ENCODE peak calls at places on chromosome 4, in eight cellular contexts. One of them, this sample, is unnamed.

GRCh38 chr4:129111919-129112318 is 16.0 kb downstream of the C4orf33 start:
- DNase-seq in MCF 10A: no peak
- DNase-seq in HFF-Myc: no peak
- DNase-seq in stimulated activated CD8-positive, alpha-beta memory T cell treated with anti-CD3 and anti-CD28 coated beads, Interleukin-2, amount 100 ng/mL, for 1 hour: no peak
- DNase-seq in activated T-cell treated with anti-CD3 and anti-CD28 coated beads, Interleukin-2, amount 50 U/mL, for 4 hours: no peak
- DNase-seq in activated CD4-positive, alpha-beta T cell treated with anti-CD3 and anti-CD28 coated beads for 24 hours: no peak
- DNase-seq in memory B cell: no peak
- DNase-seq in nephron progenitor cell: no peak
- DNase-seq in this sample: no peak

GRCh38 chr4:73885570-73886230 is 16.5 kb downstream of the CXCL1 start:
- DNase-seq in MCF 10A: no peak
- DNase-seq in HFF-Myc: no peak
- DNase-seq in stimulated activated CD8-positive, alpha-beta memory T cell treated with anti-CD3 and anti-CD28 coated beads, Interleukin-2, amount 100 ng/mL, for 1 hour: no peak
- DNase-seq in activated T-cell treated with anti-CD3 and anti-CD28 coated beads, Interleukin-2, amount 50 U/mL, for 4 hours: no peak
- DNase-seq in activated CD4-positive, alpha-beta T cell treated with anti-CD3 and anti-CD28 coated beads for 24 hours: no peak
- DNase-seq in memory B cell: no peak
- DNase-seq in nephron progenitor cell: no peak
- DNase-seq in this sample: no peak

GRCh38 chr4:88335092-88335665 is 43.5 kb upstream of the HERC6 start:
- DNase-seq in MCF 10A: no peak
- DNase-seq in HFF-Myc: peak
- DNase-seq in stimulated activated CD8-positive, alpha-beta memory T cell treated with anti-CD3 and anti-CD28 coated beads, Interleukin-2, amount 100 ng/mL, for 1 hour: no peak
- DNase-seq in activated T-cell treated with anti-CD3 and anti-CD28 coated beads, Interleukin-2, amount 50 U/mL, for 4 hours: no peak
- DNase-seq in activated CD4-positive, alpha-beta T cell treated with anti-CD3 and anti-CD28 coated beads for 24 hours: no peak
- DNase-seq in memory B cell: no peak
- DNase-seq in nephron progenitor cell: peak
- DNase-seq in this sample: peak

GRCh38 chr4:65046496-65047101 is 623.7 kb downstream of the EPHA5 start:
- DNase-seq in MCF 10A: peak
- DNase-seq in HFF-Myc: no peak
- DNase-seq in stimulated activated CD8-positive, alpha-beta memory T cell treated with anti-CD3 and anti-CD28 coated beads, Interleukin-2, amount 100 ng/mL, for 1 hour: no peak
- DNase-seq in activated T-cell treated with anti-CD3 and anti-CD28 coated beads, Interleukin-2, amount 50 U/mL, for 4 hours: no peak
- DNase-seq in activated CD4-positive, alpha-beta T cell treated with anti-CD3 and anti-CD28 coated beads for 24 hours: no peak
- DNase-seq in memory B cell: no peak
- DNase-seq in nephron progenitor cell: no peak
- DNase-seq in this sample: no peak

GRCh38 chr4:24118031-24118430 is 228.2 kb upstream of the PPARGC1A start:
- DNase-seq in MCF 10A: no peak
- DNase-seq in HFF-Myc: no peak
- DNase-seq in stimulated activated CD8-positive, alpha-beta memory T cell treated with anti-CD3 and anti-CD28 coated beads, Interleukin-2, amount 100 ng/mL, for 1 hour: no peak
- DNase-seq in activated T-cell treated with anti-CD3 and anti-CD28 coated beads, Interleukin-2, amount 50 U/mL, for 4 hours: no peak
- DNase-seq in activated CD4-positive, alpha-beta T cell treated with anti-CD3 and anti-CD28 coated beads for 24 hours: no peak
- DNase-seq in memory B cell: no peak
- DNase-seq in nephron progenitor cell: no peak
- DNase-seq in this sample: no peak

GRCh38 chr4:187996502-187997177 is 1.1 kb downstream of the ZFP42 start:
- DNase-seq in MCF 10A: no peak
- DNase-seq in HFF-Myc: no peak
- DNase-seq in stimulated activated CD8-positive, alpha-beta memory T cell treated with anti-CD3 and anti-CD28 coated beads, Interleukin-2, amount 100 ng/mL, for 1 hour: no peak
- DNase-seq in activated T-cell treated with anti-CD3 and anti-CD28 coated beads, Interleukin-2, amount 50 U/mL, for 4 hours: no peak
- DNase-seq in activated CD4-positive, alpha-beta T cell treated with anti-CD3 and anti-CD28 coated beads for 24 hours: no peak
- DNase-seq in memory B cell: no peak
- DNase-seq in nephron progenitor cell: peak
- DNase-seq in this sample: no peak

GRCh38 chr4:176622251-176622968 is 170.3 kb downstream of the VEGFC start:
- DNase-seq in MCF 10A: peak
- DNase-seq in HFF-Myc: no peak
- DNase-seq in stimulated activated CD8-positive, alpha-beta memory T cell treated with anti-CD3 and anti-CD28 coated beads, Interleukin-2, amount 100 ng/mL, for 1 hour: no peak
- DNase-seq in activated T-cell treated with anti-CD3 and anti-CD28 coated beads, Interleukin-2, amount 50 U/mL, for 4 hours: no peak
- DNase-seq in activated CD4-positive, alpha-beta T cell treated with anti-CD3 and anti-CD28 coated beads for 24 hours: no peak
- DNase-seq in memory B cell: no peak
- DNase-seq in nephron progenitor cell: no peak
- DNase-seq in this sample: no peak

GRCh38 chr4:79623125-79623905 is 215.3 kb upstream of the GK2 start:
- DNase-seq in MCF 10A: no peak
- DNase-seq in HFF-Myc: no peak
- DNase-seq in stimulated activated CD8-positive, alpha-beta memory T cell treated with anti-CD3 and anti-CD28 coated beads, Interleukin-2, amount 100 ng/mL, for 1 hour: no peak
- DNase-seq in activated T-cell treated with anti-CD3 and anti-CD28 coated beads, Interleukin-2, amount 50 U/mL, for 4 hours: no peak
- DNase-seq in activated CD4-positive, alpha-beta T cell treated with anti-CD3 and anti-CD28 coated beads for 24 hours: no peak
- DNase-seq in memory B cell: no peak
- DNase-seq in nephron progenitor cell: no peak
- DNase-seq in this sample: no peak

GRCh38 chr4:46385235-46385634 is 4.7 kb downstream of the GABRA2 start:
- DNase-seq in MCF 10A: no peak
- DNase-seq in HFF-Myc: no peak
- DNase-seq in stimulated activated CD8-positive, alpha-beta memory T cell treated with anti-CD3 and anti-CD28 coated beads, Interleukin-2, amount 100 ng/mL, for 1 hour: no peak
- DNase-seq in activated T-cell treated with anti-CD3 and anti-CD28 coated beads, Interleukin-2, amount 50 U/mL, for 4 hours: no peak
- DNase-seq in activated CD4-positive, alpha-beta T cell treated with anti-CD3 and anti-CD28 coated beads for 24 hours: no peak
- DNase-seq in memory B cell: no peak
- DNase-seq in nephron progenitor cell: no peak
- DNase-seq in this sample: no peak

GRCh38 chr4:112060212-112060611 is 85.0 kb upstream of the FAM241A start:
- DNase-seq in MCF 10A: peak
- DNase-seq in HFF-Myc: no peak
- DNase-seq in stimulated activated CD8-positive, alpha-beta memory T cell treated with anti-CD3 and anti-CD28 coated beads, Interleukin-2, amount 100 ng/mL, for 1 hour: no peak
- DNase-seq in activated T-cell treated with anti-CD3 and anti-CD28 coated beads, Interleukin-2, amount 50 U/mL, for 4 hours: no peak
- DNase-seq in activated CD4-positive, alpha-beta T cell treated with anti-CD3 and anti-CD28 coated beads for 24 hours: no peak
- DNase-seq in memory B cell: no peak
- DNase-seq in nephron progenitor cell: no peak
- DNase-seq in this sample: no peak

GRCh38 chr4:87353592-87353991 is 30.9 kb upstream of the HSD17B13 start:
- DNase-seq in MCF 10A: peak
- DNase-seq in HFF-Myc: peak
- DNase-seq in stimulated activated CD8-positive, alpha-beta memory T cell treated with anti-CD3 and anti-CD28 coated beads, Interleukin-2, amount 100 ng/mL, for 1 hour: no peak
- DNase-seq in activated T-cell treated with anti-CD3 and anti-CD28 coated beads, Interleukin-2, amount 50 U/mL, for 4 hours: peak
- DNase-seq in activated CD4-positive, alpha-beta T cell treated with anti-CD3 and anti-CD28 coated beads for 24 hours: peak
- DNase-seq in memory B cell: no peak
- DNase-seq in nephron progenitor cell: peak
- DNase-seq in this sample: no peak

This sample was measured in esophagus muscularis mucosa.